ENCODE peak calls at places on chromosomes 16 and 17, in ten cellular contexts. M, W, S, C, V, T, B, K, G and R are unnamed samples.

GRCh38 chr17:29458066-29458465 is 67.9 kb downstream of the TAOK1 start:
- DNase-seq in B (no peak), G (no peak), S (no peak), M (no peak), T (no peak), W (no peak), C (no peak), V (no peak), K (no peak), R (no peak)

GRCh38 chr16:67207857-67208524 is 9.1 kb downstream of the ELMO3 start:
- DNase-seq in B (no peak), G (no peak), M (no peak), C (no peak), T (no peak), W (no peak), V (peak), K (peak), S (no peak), R (no peak)

GRCh38 chr16:84810518-84811273 is 9.1 kb upstream of the CRISPLD2 start:
- DNase-seq in V (peak), M (peak), G (peak), K (no peak), C (no peak), B (peak), W (peak), S (peak), T (no peak), R (no peak)

GRCh38 chr17:50765454-50766221 is 1.7 kb downstream of the ANKRD40CL start:
- DNase-seq in T (no peak), B (no peak), W (peak), V (no peak), K (no peak), C (no peak), S (peak), G (peak), M (peak), R (no peak)

GRCh38 chr17:72657467-72658317 is 434.8 kb downstream of the SLC39A11 start:
- DNase-seq in G (no peak), M (peak), B (no peak), W (no peak), V (peak), S (no peak), T (no peak), C (no peak), K (peak), R (no peak)

GRCh38 chr17:20066253-20066652 is 57.1 kb downstream of the SPECC1 start:
- DNase-seq in K (peak), S (no peak), C (no peak), T (peak), G (no peak), W (no peak), M (no peak), B (peak), V (peak), R (no peak)

GRCh38 chr17:72120878-72121163 is at the start of gene SOX9:
- DNase-seq in W (peak), G (peak), S (peak), C (peak), M (peak), T (peak), B (peak), K (peak), V (peak), R (peak)

GRCh38 chr16:66667944-66668343 is 28.6 kb downstream of the CMTM4 start:
- DNase-seq in V (no peak), G (no peak), W (no peak), T (no peak), M (no peak), C (no peak), K (no peak), S (no peak), B (no peak), R (no peak)

GRCh38 chr17:17675925-17676534 is 5.2 kb upstream of the RAI1 start:
- DNase-seq in W (peak), C (no peak), G (no peak), T (no peak), V (no peak), K (peak), M (peak), S (no peak), B (no peak), R (no peak)

GRCh38 chr17:77100009-77100408 is 40.8 kb upstream of the SEC14L1 start:
- DNase-seq in K (no peak), B (no peak), G (peak), V (no peak), W (no peak), M (no peak), S (peak), C (peak), T (no peak), R (no peak)

GRCh38 chr17:3818786-3819185 is 17.8 kb upstream of the ITGAE start:
- DNase-seq in M (peak), K (no peak), V (no peak), B (no peak), W (no peak), C (no peak), S (no peak), T (no peak), G (no peak), R (no peak)

GRCh38 chr17:2094891-2095535 is 40.1 kb downstream of the HIC1 start:
- DNase-seq in T (no peak), S (no peak), W (peak), V (peak), K (peak), G (peak), M (peak), C (peak), B (peak), R (no peak)

GRCh38 chr17:37713028-37713431 is 31.8 kb downstream of the HNF1B start:
- DNase-seq in K (no peak), W (no peak), V (no peak), G (no peak), M (no peak), C (no peak), B (no peak), S (no peak), T (no peak), R (no peak)

GRCh38 chr16:74727903-74728302 is 27.2 kb upstream of the MLKL start:
- DNase-seq in V (no peak), S (no peak), W (no peak), M (no peak), T (no peak), K (no peak), G (no peak), C (no peak), B (no peak), R (no peak)

GRCh38 chr16:22397459-22397858 is 23.0 kb upstream of the CDR2 start:
- DNase-seq in W (no peak), C (peak), T (peak), K (peak), V (peak), M (no peak), G (no peak), B (peak), S (no peak), R (no peak)

GRCh38 chr17:54944796-54945195 is 23.7 kb downstream of the COX11 start:
- DNase-seq in S (no peak), G (no peak), K (no peak), T (no peak), W (no peak), V (peak), C (no peak), M (no peak), B (peak), R (no peak)

GRCh38 chr17:428414-428813 is 75.8 kb upstream of the RPH3AL start:
- DNase-seq in T (no peak), C (no peak), V (no peak), B (no peak), S (no peak), G (no peak), M (no peak), W (no peak), K (no peak), R (no peak)

GRCh38 chr16:7137560-7138330 is 194.9 kb upstream of the RBFOX1 start:
- DNase-seq in T (no peak), V (no peak), K (peak), G (no peak), C (no peak), S (no peak), W (no peak), B (no peak), M (no peak), R (no peak)

GRCh38 chr16:6611535-6611934 is 721.1 kb upstream of the RBFOX1 start:
- DNase-seq in S (no peak), K (no peak), M (no peak), T (no peak), W (no peak), B (no peak), V (no peak), G (no peak), C (no peak), R (peak)

GRCh38 chr17:8841844-8842243 is 25.6 kb downstream of the PIK3R6 start:
- DNase-seq in C (no peak), B (no peak), G (no peak), K (no peak), T (no peak), V (no peak), M (no peak), W (no peak), S (no peak), R (no peak)

GRCh38 chr16:65413861-65414260 is 292.0 kb upstream of the CDH11 start:
- DNase-seq in W (no peak), M (no peak), K (peak), T (no peak), C (no peak), B (no peak), V (no peak), G (no peak), S (no peak), R (no peak)

GRCh38 chr16:4570688-4571321 is 14.7 kb downstream of the C16orf96 start:
- DNase-seq in W (no peak), G (no peak), V (no peak), K (no peak), S (no peak), M (no peak), T (no peak), B (no peak), C (no peak), R (no peak)

GRCh38 chr17:50638851-50639767 is 4.4 kb downstream of the ABCC3 start:
- DNase-seq in M (no peak), B (peak), T (peak), K (peak), W (no peak), S (peak), V (peak), G (peak), C (peak), R (no peak)

GRCh38 chr17:39152134-39152884 is 872 bp upstream of the PLXDC1 start:
- DNase-seq in B (no peak), C (no peak), V (no peak), W (no peak), S (peak), K (no peak), M (no peak), T (no peak), G (peak), R (peak)

GRCh38 chr16:2058901-2059300 is 11.1 kb downstream of the TSC2 start:
- DNase-seq in M (no peak), K (no peak), T (no peak), C (no peak), B (no peak), W (no peak), V (no peak), S (no peak), G (no peak), R (no peak)

GRCh38 chr16:2054543-2055245 is 6.9 kb downstream of the TSC2 start:
- DNase-seq in K (no peak), M (no peak), T (no peak), C (no peak), W (no peak), G (peak), V (no peak), B (no peak), S (peak), R (no peak)

GRCh38 chr16:2056077-2056476 is 8.3 kb downstream of the TSC2 start:
- DNase-seq in M (peak), V (peak), S (no peak), K (no peak), C (no peak), T (no peak), B (no peak), W (no peak), G (no peak), R (no peak)

GRCh38 chr16:2057438-2057837 is 9.7 kb downstream of the TSC2 start:
- DNase-seq in V (no peak), K (no peak), T (no peak), S (no peak), B (no peak), G (no peak), M (no peak), W (no peak), C (no peak), R (no peak)

GRCh38 chr16:2056681-2057407 is 9.1 kb downstream of the TSC2 start:
- DNase-seq in T (no peak), W (no peak), M (no peak), S (no peak), C (no peak), K (no peak), B (no peak), G (no peak), V (peak), R (no peak)
- TF ChIP-seq CTCF in T (no peak), W (no peak), M (no peak), S (no peak), C (no peak), K (peak), B (peak), G (no peak), V (peak), R (no peak)

GRCh38 chr17:74960739-74961342 is 11.7 kb downstream of the HID1 start:
- DNase-seq in C (peak), K (peak), B (peak), W (peak), M (peak), S (peak), V (peak), T (no peak), G (peak), R (peak)
- TF ChIP-seq CTCF in C (no peak), K (peak), B (peak), W (peak), M (peak), S (no peak), V (peak), T (peak), G (peak), R (peak)

GRCh38 chr17:66200685-66201092 is 8.8 kb upstream of the CEP112 start:
- DNase-seq in B (peak), S (peak), V (peak), T (peak), M (peak), W (no peak), C (peak), K (peak), G (peak), R (peak)
- TF ChIP-seq CTCF in B (peak), S (no peak), V (peak), T (peak), M (peak), W (no peak), C (peak), K (peak), G (peak), R (peak)

GRCh38 chr17:34637548-34638525 is 58.5 kb downstream of the TMEM132E start:
- DNase-seq in M (peak), B (peak), K (peak), G (peak), S (peak), C (peak), V (peak), W (peak), T (peak), R (peak)

GRCh38 chr17:34641368-34641767 is 62.0 kb downstream of the TMEM132E start:
- DNase-seq in S (no peak), T (no peak), W (no peak), V (no peak), M (no peak), B (no peak), G (no peak), C (no peak), K (no peak), R (no peak)

GRCh38 chr17:34639706-34640425 is 60.5 kb downstream of the TMEM132E start:
- DNase-seq in K (no peak), B (no peak), S (no peak), W (no peak), V (no peak), T (no peak), G (no peak), C (no peak), M (no peak), R (no peak)

GRCh38 chr17:34637041-34637547 is 57.7 kb downstream of the TMEM132E start:
- DNase-seq in M (no peak), S (no peak), K (no peak), C (no peak), G (no peak), V (no peak), W (no peak), B (no peak), T (no peak), R (no peak)

GRCh38 chr17:34638526-34639260 is 59.3 kb downstream of the TMEM132E start:
- DNase-seq in W (no peak), K (no peak), S (no peak), V (no peak), T (no peak), G (no peak), M (no peak), B (no peak), C (no peak), R (no peak)
- TF ChIP-seq CTCF in W (no peak), K (no peak), S (no peak), V (no peak), T (no peak), G (no peak), M (no peak), B (no peak), C (no peak), R (peak)

DNA sequence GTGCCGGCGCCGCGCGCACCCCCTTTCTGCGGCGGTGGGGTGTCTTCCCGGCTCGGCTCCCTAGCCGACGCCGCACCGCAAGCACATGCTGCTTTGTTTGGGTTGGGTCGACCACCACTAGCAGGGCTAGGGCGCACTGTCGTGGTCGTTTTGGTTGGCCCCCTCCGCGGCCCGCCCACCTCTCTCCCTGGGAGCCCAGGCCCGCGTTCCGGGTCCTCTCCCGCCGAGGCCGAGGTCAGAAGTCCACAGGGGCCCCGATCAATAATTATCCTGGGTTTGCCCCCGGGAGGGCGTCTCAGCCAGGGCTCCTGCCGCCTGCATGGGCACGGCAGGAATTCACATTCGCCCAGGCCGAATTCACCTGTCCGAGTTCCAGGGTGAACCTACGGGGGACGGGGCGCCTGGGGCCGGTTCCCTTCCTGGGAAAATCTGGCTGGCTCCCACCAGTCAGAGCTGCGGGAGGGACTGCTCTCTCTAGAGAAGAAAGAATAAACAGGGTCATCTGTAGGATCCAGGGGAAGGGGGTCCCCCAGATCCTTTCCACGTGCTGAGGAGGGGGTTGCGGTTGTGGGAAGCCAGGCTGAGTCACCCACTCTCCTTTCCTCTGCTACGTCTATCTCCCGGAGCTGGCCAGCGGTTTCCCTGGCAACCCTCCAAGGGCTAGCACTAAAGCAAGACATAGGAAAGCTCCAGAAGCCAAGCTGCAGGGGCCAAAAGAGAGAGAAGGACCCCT is 584 bp upstream of the STAT5B start:
- DNase-seq in M (no peak), S (peak), V (peak), B (peak), G (peak), T (no peak), W (peak), C (peak), K (peak), R (peak)
- TF ChIP-seq CTCF in M (no peak), S (no peak), V (no peak), B (no peak), G (no peak), T (no peak), W (no peak), C (no peak), K (no peak), R (no peak)

GRCh38 chr16:58842746-58843145 is 108.6 kb upstream of the GOT2 start:
- DNase-seq in W (no peak), B (no peak), C (no peak), T (no peak), M (no peak), K (no peak), S (no peak), G (no peak), V (no peak), R (no peak)

GRCh38 chr16:58842156-58842555 is 108.0 kb upstream of the GOT2 start:
- DNase-seq in S (no peak), M (no peak), T (no peak), V (no peak), G (no peak), C (no peak), K (no peak), B (no peak), W (no peak), R (no peak)

GRCh38 chr16:58847902-58848661 is 114.0 kb upstream of the GOT2 start:
- DNase-seq in G (no peak), B (no peak), T (no peak), V (peak), W (no peak), C (no peak), S (no peak), M (no peak), K (no peak), R (no peak)

GRCh38 chr16:58848662-58849002 is 114.5 kb upstream of the GOT2 start:
- DNase-seq in G (no peak), M (no peak), S (no peak), C (no peak), W (no peak), V (no peak), B (no peak), T (no peak), K (no peak), R (no peak)

GRCh38 chr16:58843675-58844074 is 109.6 kb upstream of the GOT2 start:
- DNase-seq in S (no peak), B (peak), T (peak), C (no peak), V (peak), K (peak), M (peak), G (no peak), W (peak), R (no peak)
- TF ChIP-seq CTCF in S (no peak), B (no peak), T (no peak), C (peak), V (peak), K (no peak), M (peak), G (no peak), W (no peak), R (no peak)

GRCh38 chr17:58195518-58196123 is 3.1 kb downstream of the EPX start:
- DNase-seq in W (no peak), B (no peak), V (no peak), G (no peak), K (no peak), S (no peak), C (no peak), T (no peak), M (no peak), R (no peak)

GRCh38 chr17:58196610-58197009 is 4.1 kb downstream of the EPX start:
- DNase-seq in V (no peak), W (no peak), B (no peak), C (no peak), S (no peak), G (no peak), M (no peak), K (no peak), T (no peak), R (no peak)

GRCh38 chr17:58192612-58193011 is at the start of gene EPX:
- DNase-seq in W (no peak), M (no peak), S (no peak), V (no peak), B (no peak), K (no peak), G (no peak), T (no peak), C (no peak), R (no peak)

GRCh38 chr17:58191259-58191896 is 1.1 kb upstream of the EPX start:
- DNase-seq in G (no peak), T (no peak), M (no peak), W (no peak), K (no peak), B (no peak), V (no peak), C (no peak), S (no peak), R (no peak)

DNA sequence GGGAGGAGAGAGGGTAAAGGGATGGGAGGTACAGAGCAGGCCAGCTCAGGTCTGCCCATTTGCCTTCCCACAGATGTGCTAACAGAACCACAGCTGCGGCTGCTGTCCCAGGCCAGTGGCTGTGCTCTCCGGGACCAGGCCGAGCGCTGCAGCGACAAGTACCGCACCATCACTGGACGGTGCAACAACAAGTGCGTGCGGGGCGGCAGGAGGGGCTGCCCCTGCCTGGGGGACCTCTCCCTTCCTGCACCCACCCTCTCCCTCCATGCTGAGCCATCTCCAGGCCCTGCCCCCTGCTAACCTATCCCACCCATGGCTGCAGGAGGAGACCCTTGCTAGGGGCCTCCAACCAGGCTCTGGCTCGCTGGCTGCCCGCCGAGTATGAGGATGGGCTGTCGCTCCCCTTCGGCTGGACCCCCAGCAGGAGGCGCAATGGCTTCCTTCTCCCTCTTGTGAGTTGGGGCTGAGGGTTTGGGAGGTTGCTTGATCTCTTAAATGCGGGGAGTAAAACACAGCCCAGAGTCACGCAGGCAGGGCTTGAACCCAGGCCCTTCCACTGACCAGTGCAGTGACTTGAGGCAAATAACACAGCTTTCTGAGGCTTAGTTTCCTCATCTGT is 1.2 kb downstream of the EPX start:
- DNase-seq in K (no peak), B (no peak), W (no peak), S (no peak), G (no peak), C (no peak), M (no peak), V (no peak), T (no peak), R (no peak)
- TF ChIP-seq CTCF in K (no peak), B (no peak), W (no peak), S (no peak), G (no peak), C (no peak), M (no peak), V (no peak), T (no peak), R (no peak)